ENCODE peak calls at places on chromosomes 13 and 19, in four cellular contexts. L, B, M and U are unnamed samples.

GRCh38 chr13:112837371-112838037 is 131.5 kb upstream of the MCF2L start:
- DNase-seq in L (no peak), B (no peak), M (no peak), U (no peak)

GRCh38 chr13:42894765-42895181 is 97.3 kb downstream of the EPSTI1 start:
- DNase-seq in L (no peak), B (no peak), M (no peak), U (no peak)

GRCh38 chr13:69556540-69557196 is 551.0 kb upstream of the ATXN8OS start:
- DNase-seq in L (no peak), B (no peak), M (no peak), U (no peak)

GRCh38 chr13:110685305-110685704 is 20.6 kb downstream of the CARS2 start:
- DNase-seq in L (no peak), B (no peak), M (no peak), U (no peak)

GRCh38 chr19:46180701-46181385 is 32.8 kb downstream of the IGFL2 start:
- DNase-seq in L (no peak), B (no peak), M (no peak), U (no peak)

GRCh38 chr13:33296793-33297425 is 11.4 kb upstream of the STARD13 start:
- DNase-seq in L (no peak), B (no peak), M (peak), U (no peak)

GRCh38 chr13:26709461-26709860 is 51.1 kb downstream of the GPR12 start:
- DNase-seq in L (no peak), B (no peak), M (no peak), U (no peak)

GRCh38 chr19:18393836-18394235 is 3.6 kb downstream of the LRRC25 start:
- DNase-seq in L (no peak), B (no peak), M (no peak), U (no peak)

GRCh38 chr13:46492946-46493345 is 60.0 kb upstream of the LRCH1 start:
- DNase-seq in L (no peak), B (peak), M (peak), U (no peak)

GRCh38 chr19:18156841-18157464 is 4.0 kb downstream of the PIK3R2 start:
- DNase-seq in L (no peak), B (peak), M (peak), U (no peak)

GRCh38 chr19:45424191-45425058 is 708 bp upstream of the ERCC1 start:
- DNase-seq in L (no peak), B (peak), M (peak), U (peak)

GRCh38 chr19:22052644-22053013 is 345 bp downstream of the ZNF257 start:
- DNase-seq in L (no peak), B (no peak), M (no peak), U (no peak)

GRCh38 chr13:29021311-29021710 is 201.2 kb downstream of the MTUS2 start:
- DNase-seq in L (no peak), B (no peak), M (no peak), U (no peak)
- TF ChIP-seq CREM in L (no peak), B (no peak), M (no peak), U (no peak)

GRCh38 chr13:38656699-38657098 is 30.2 kb upstream of the FREM2 start:
- DNase-seq in L (no peak), B (no peak), M (no peak), U (no peak)
- TF ChIP-seq CTCF in L (no peak), B (no peak), M (no peak), U (no peak)

DNA sequence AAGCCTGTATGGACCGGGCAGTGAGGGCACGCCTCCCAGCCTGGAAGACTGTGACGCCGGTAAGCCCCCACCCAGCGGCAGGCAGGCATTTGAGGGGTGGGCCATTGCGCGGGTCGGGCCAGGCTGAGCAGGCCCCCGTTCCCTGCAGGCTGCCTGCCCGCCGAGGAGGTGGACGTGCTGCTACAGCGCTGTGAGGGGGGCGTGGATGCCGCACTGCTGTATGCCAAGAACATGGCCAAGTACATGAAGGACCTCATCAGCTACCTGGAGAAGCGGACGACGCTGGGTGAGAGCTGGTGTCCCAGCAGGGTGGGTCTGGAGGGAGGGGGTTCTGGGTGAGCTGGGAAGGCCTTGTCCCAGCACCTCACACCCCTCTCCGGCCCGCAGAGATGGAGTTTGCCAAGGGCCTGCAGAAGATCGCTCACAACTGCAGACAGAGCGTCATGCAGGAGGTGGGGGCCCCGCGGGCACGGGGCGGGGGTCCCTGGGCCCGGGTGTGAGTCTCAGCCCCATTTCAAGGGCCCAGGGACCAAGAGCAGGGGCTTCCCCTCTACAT is 7.1 kb downstream of the ARHGAP45 start:
- DNase-seq in L (no peak), B (no peak), M (no peak), U (no peak)
- TF ChIP-seq CREM in L (no peak), B (no peak), M (no peak), U (no peak)

GRCh38 chr19:32206065-32206464 is 139.3 kb upstream of the ZNF507 start:
- DNase-seq in L (no peak), B (no peak), M (no peak), U (no peak)
- TF ChIP-seq CTCF in L (no peak), B (no peak), M (no peak), U (no peak)